ENCODE peak calls at places on chromosome 3, in four cellular contexts. One of them, this sample, is unnamed.

GRCh38 chr3:141074529-141074928 is 23.4 kb downstream of the SPSB4 start:
- DNase-seq in heart left ventricle: no peak
- DNase-seq in endothelial cell: no peak
- DNase-seq in smooth muscle cell of the brain vasculature: no peak
- DNase-seq in this sample: no peak

GRCh38 chr3:152278674-152279427 is 10.1 kb downstream of the MBNL1 start:
- DNase-seq in endothelial cell: no peak
- DNase-seq in smooth muscle cell of the brain vasculature: no peak
- DNase-seq in heart left ventricle: no peak
- DNase-seq in this sample: no peak

GRCh38 chr3:8709801-8710524 is 23.6 kb upstream of the CAV3 start:
- DNase-seq in heart left ventricle: no peak
- DNase-seq in smooth muscle cell of the brain vasculature: no peak
- DNase-seq in endothelial cell: no peak
- DNase-seq in this sample: no peak

GRCh38 chr3:65268411-65268810 is 580.6 kb upstream of the ADAMTS9 start:
- DNase-seq in endothelial cell: no peak
- DNase-seq in heart left ventricle: no peak
- DNase-seq in smooth muscle cell of the brain vasculature: no peak
- DNase-seq in this sample: no peak

GRCh38 chr3:136194409-136195257 is 1.5 kb downstream of the MSL2 start:
- DNase-seq in endothelial cell: peak
- DNase-seq in smooth muscle cell of the brain vasculature: no peak
- DNase-seq in heart left ventricle: peak
- DNase-seq in this sample: no peak

GRCh38 chr3:127449489-127450212 is 140.9 kb downstream of the TPRA1 start:
- DNase-seq in heart left ventricle: no peak
- DNase-seq in smooth muscle cell of the brain vasculature: no peak
- DNase-seq in endothelial cell: no peak
- DNase-seq in this sample: no peak

GRCh38 chr3:72031581-72031980 is 246.6 kb upstream of the PROK2 start:
- DNase-seq in endothelial cell: no peak
- DNase-seq in smooth muscle cell of the brain vasculature: no peak
- DNase-seq in heart left ventricle: peak
- DNase-seq in this sample: peak

GRCh38 chr3:139226731-139227130 is 117.1 kb upstream of the MRPS22 start:
- DNase-seq in endothelial cell: no peak
- DNase-seq in heart left ventricle: no peak
- DNase-seq in smooth muscle cell of the brain vasculature: no peak
- DNase-seq in this sample: no peak

GRCh38 chr3:40753956-40754355 is 229.2 kb downstream of the ZNF621 start:
- DNase-seq in endothelial cell: no peak
- DNase-seq in heart left ventricle: no peak
- DNase-seq in smooth muscle cell of the brain vasculature: no peak
- DNase-seq in this sample: no peak

GRCh38 chr3:193605876-193606275 is 12.9 kb downstream of the OPA1 start:
- DNase-seq in endothelial cell: peak
- DNase-seq in smooth muscle cell of the brain vasculature: no peak
- DNase-seq in heart left ventricle: no peak
- DNase-seq in this sample: peak

GRCh38 chr3:120428904-120429303 is 21.9 kb downstream of the FSTL1 start:
- DNase-seq in heart left ventricle: no peak
- DNase-seq in smooth muscle cell of the brain vasculature: no peak
- DNase-seq in endothelial cell: no peak
- DNase-seq in this sample: no peak

GRCh38 chr3:79139395-79140060 is 628.3 kb downstream of the ROBO1 start:
- DNase-seq in heart left ventricle: no peak
- DNase-seq in smooth muscle cell of the brain vasculature: no peak
- DNase-seq in endothelial cell: no peak
- DNase-seq in this sample: no peak

GRCh38 chr3:27714692-27715453 is 7.2 kb downstream of the EOMES start:
- DNase-seq in heart left ventricle: peak
- DNase-seq in endothelial cell: no peak
- DNase-seq in smooth muscle cell of the brain vasculature: no peak
- DNase-seq in this sample: no peak

GRCh38 chr3:90184861-90185260 is 1077.4 kb downstream of the EPHA3 start:
- DNase-seq in smooth muscle cell of the brain vasculature: no peak
- DNase-seq in heart left ventricle: no peak
- DNase-seq in endothelial cell: no peak
- DNase-seq in this sample: no peak

This sample was measured in AG08396.